ENCODE peak calls at places on chromosome 16, in six cellular contexts. One of them, this sample, is unnamed.
A peak's percentile ranks its signal among the peaks of the same experiment; 100 is the strongest.

GRCh38 chr16:77761204-77761603 is 27.2 kb upstream of the VAT1L start:
- DNase-seq in mesenchymal stem cell: no peak
- DNase-seq in H9: no peak
- DNase-seq in H1: no peak
- DNase-seq in IMR-90: no peak
- DNase-seq in trophoblast cell: no peak
- DNase-seq in this sample: no peak

GRCh38 chr16:68985855-68986254 is 119.6 kb upstream of the HAS3 start:
- DNase-seq in mesenchymal stem cell: peak; percentile 47
- DNase-seq in H9: no peak
- DNase-seq in H1: no peak
- DNase-seq in IMR-90: peak; percentile 94
- DNase-seq in trophoblast cell: no peak
- DNase-seq in this sample: no peak

GRCh38 chr16:16028311-16028999 is 79.0 kb downstream of the ABCC1 start:
- DNase-seq in mesenchymal stem cell: no peak
- DNase-seq in H9: no peak
- DNase-seq in H1: no peak
- DNase-seq in IMR-90: no peak
- DNase-seq in trophoblast cell: no peak
- DNase-seq in this sample: no peak

GRCh38 chr16:23160574-23160973 is 11.3 kb upstream of the USP31 start:
- DNase-seq in mesenchymal stem cell: no peak
- DNase-seq in H9: peak; percentile 46
- DNase-seq in H1: no peak
- DNase-seq in IMR-90: no peak
- DNase-seq in trophoblast cell: no peak
- DNase-seq in this sample: no peak

GRCh38 chr16:1708768-1709180 is 2.8 kb downstream of the MAPK8IP3 start:
- DNase-seq in mesenchymal stem cell: no peak
- DNase-seq in H9: no peak
- DNase-seq in H1: no peak
- DNase-seq in IMR-90: peak; percentile 86
- DNase-seq in trophoblast cell: peak; percentile 67
- DNase-seq in this sample: no peak

GRCh38 chr16:51085271-51085670 is 65.8 kb downstream of the SALL1 start:
- DNase-seq in mesenchymal stem cell: no peak
- DNase-seq in H9: no peak
- DNase-seq in H1: no peak
- DNase-seq in IMR-90: no peak
- DNase-seq in trophoblast cell: no peak
- DNase-seq in this sample: no peak

GRCh38 chr16:8889893-8890548 is 7.9 kb downstream of the LITAFD start:
- DNase-seq in mesenchymal stem cell: no peak
- DNase-seq in H9: no peak
- DNase-seq in H1: no peak
- DNase-seq in IMR-90: no peak
- DNase-seq in trophoblast cell: no peak
- DNase-seq in this sample: no peak

GRCh38 chr16:8251727-8252126 is 338.6 kb downstream of the TMEM114 start:
- DNase-seq in mesenchymal stem cell: no peak
- DNase-seq in H9: no peak
- DNase-seq in H1: no peak
- DNase-seq in IMR-90: no peak
- DNase-seq in trophoblast cell: no peak
- DNase-seq in this sample: no peak

GRCh38 chr16:72203401-72203800 is 31.4 kb upstream of the PMFBP1 start:
- DNase-seq in mesenchymal stem cell: peak; percentile 32
- DNase-seq in H9: no peak
- DNase-seq in H1: no peak
- DNase-seq in IMR-90: peak; percentile 4
- DNase-seq in trophoblast cell: peak; percentile 38
- DNase-seq in this sample: no peak

GRCh38 chr16:31052131-31052530 is 18.8 kb downstream of the STX4 start:
- DNase-seq in mesenchymal stem cell: peak; percentile 95
- DNase-seq in H9: no peak
- DNase-seq in H1: no peak
- DNase-seq in IMR-90: peak; percentile 97
- DNase-seq in trophoblast cell: peak; percentile 91
- DNase-seq in this sample: no peak

GRCh38 chr16:30077656-30078055 is 1.9 kb downstream of the PPP4C start:
- DNase-seq in mesenchymal stem cell: peak; percentile 68
- DNase-seq in H9: no peak
- DNase-seq in H1: no peak
- DNase-seq in IMR-90: peak; percentile 73
- DNase-seq in trophoblast cell: no peak
- DNase-seq in this sample: no peak

GRCh38 chr16:62869837-62870236 is 833.6 kb upstream of the CDH8 start:
- DNase-seq in mesenchymal stem cell: no peak
- DNase-seq in H9: no peak
- DNase-seq in H1: no peak
- DNase-seq in IMR-90: no peak
- DNase-seq in trophoblast cell: no peak
- DNase-seq in this sample: no peak

GRCh38 chr16:799948-800833 is at the start of gene GNG13:
- DNase-seq in mesenchymal stem cell: no peak
- DNase-seq in H9: peak; percentile 74
- DNase-seq in H1: peak; percentile 84
- DNase-seq in IMR-90: no peak
- DNase-seq in trophoblast cell: no peak
- DNase-seq in this sample: peak; percentile 37

GRCh38 chr16:66776457-66776856 is 24.9 kb downstream of the TERB1 start:
- DNase-seq in mesenchymal stem cell: no peak
- DNase-seq in H9: no peak
- DNase-seq in H1: no peak
- DNase-seq in IMR-90: no peak
- DNase-seq in trophoblast cell: no peak
- DNase-seq in this sample: no peak

GRCh38 chr16:19184823-19185509 is 16.9 kb downstream of the SYT17 start:
- DNase-seq in mesenchymal stem cell: no peak
- DNase-seq in H9: peak; percentile 49
- DNase-seq in H1: no peak
- DNase-seq in IMR-90: no peak
- DNase-seq in trophoblast cell: no peak
- DNase-seq in this sample: no peak

GRCh38 chr16:1548727-1549126 is 15.3 kb downstream of the TMEM204 start:
- DNase-seq in mesenchymal stem cell: no peak
- DNase-seq in H9: no peak
- DNase-seq in H1: no peak
- DNase-seq in IMR-90: no peak
- DNase-seq in trophoblast cell: no peak
- DNase-seq in this sample: no peak

GRCh38 chr16:65769776-65770438 is 596.6 kb upstream of the CDH5 start:
- DNase-seq in mesenchymal stem cell: no peak
- DNase-seq in H9: no peak
- DNase-seq in H1: no peak
- DNase-seq in IMR-90: peak; percentile 4
- DNase-seq in trophoblast cell: peak; percentile 70
- DNase-seq in this sample: no peak

GRCh38 chr16:11588321-11589244 is 1.9 kb upstream of the LITAF start:
- DNase-seq in mesenchymal stem cell: no peak
- DNase-seq in H9: no peak
- DNase-seq in H1: no peak
- DNase-seq in IMR-90: no peak
- DNase-seq in trophoblast cell: no peak
- DNase-seq in this sample: no peak

GRCh38 chr16:11587643-11588247 is 1.0 kb upstream of the LITAF start:
- DNase-seq in mesenchymal stem cell: no peak
- DNase-seq in H9: no peak
- DNase-seq in H1: no peak
- DNase-seq in IMR-90: no peak
- DNase-seq in trophoblast cell: no peak
- DNase-seq in this sample: no peak

GRCh38 chr16:11586375-11586855 is 304 bp downstream of the LITAF start:
- DNase-seq in mesenchymal stem cell: no peak
- DNase-seq in H9: no peak
- DNase-seq in H1: no peak
- DNase-seq in IMR-90: no peak
- DNase-seq in trophoblast cell: no peak
- DNase-seq in this sample: no peak

GRCh38 chr16:11585460-11586374 is 1.0 kb downstream of the LITAF start:
- DNase-seq in mesenchymal stem cell: peak; percentile 43
- DNase-seq in H9: no peak
- DNase-seq in H1: no peak
- DNase-seq in IMR-90: peak; percentile 33
- DNase-seq in trophoblast cell: peak; percentile 36
- DNase-seq in this sample: no peak

GRCh38 chr16:11586856-11587642 is at the start of gene LITAF:
- DNase-seq in mesenchymal stem cell: peak; percentile 64
- DNase-seq in H9: peak; percentile 61
- DNase-seq in H1: peak; percentile 79
- DNase-seq in IMR-90: peak; percentile 42
- DNase-seq in trophoblast cell: peak; percentile 55
- DNase-seq in this sample: peak; percentile 52
- H3K23ac ChIP-seq in mesenchymal stem cell: peak within 1 kb of the TSS; percentile 96
- H3K23ac ChIP-seq in H9: no peak within 1 kb of the TSS
- H3K23ac ChIP-seq in H1: no peak within 1 kb of the TSS
- H3K23ac ChIP-seq in IMR-90: peak within 1 kb of the TSS; percentile 86
- H3K23ac ChIP-seq in trophoblast cell: no peak within 1 kb of the TSS
- H3K23ac ChIP-seq in this sample: peak within 1 kb of the TSS; percentile 90

DNA sequence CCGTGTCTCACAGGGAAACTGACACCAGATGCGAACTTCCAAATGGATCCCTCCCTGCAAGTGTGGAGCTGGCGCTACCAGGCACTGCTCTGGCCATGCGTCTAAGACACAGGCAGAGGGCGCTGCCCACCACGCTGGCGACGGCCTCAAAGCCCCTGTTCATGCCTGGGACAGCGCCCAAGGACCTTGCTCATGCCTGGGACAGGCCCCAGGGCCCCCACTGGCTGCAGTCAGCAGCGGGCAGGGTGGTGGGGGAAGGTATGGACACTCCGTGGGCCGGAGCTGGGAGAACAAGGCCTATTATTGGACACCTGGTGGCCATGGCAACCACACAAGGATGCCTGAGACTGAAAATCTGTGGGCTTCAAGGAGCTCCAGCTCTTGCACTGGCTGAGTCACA is 8.8 kb downstream of the ZG16B start:
- DNase-seq in mesenchymal stem cell: peak; percentile 77
- DNase-seq in H9: peak; percentile 91
- DNase-seq in H1: peak; percentile 82
- DNase-seq in IMR-90: peak; percentile 89
- DNase-seq in trophoblast cell: peak; percentile 81
- DNase-seq in this sample: peak; percentile 56
- H2AFZ ChIP-seq in mesenchymal stem cell: peak overlapping the region; percentile 53
- H2AFZ ChIP-seq in H9: no peak overlapping the region
- H2AFZ ChIP-seq in H1: peak overlapping the region; percentile 43
- H2AFZ ChIP-seq in IMR-90: peak overlapping the region; percentile 92
- H2AFZ ChIP-seq in trophoblast cell: no peak overlapping the region
- H2AFZ ChIP-seq in this sample: peak overlapping the region; percentile 82

GRCh38 chr16:11671271-11671670 is 3.0 kb downstream of the SNN start:
- DNase-seq in mesenchymal stem cell: no peak
- DNase-seq in H9: no peak
- DNase-seq in H1: no peak
- DNase-seq in IMR-90: no peak
- DNase-seq in trophoblast cell: no peak
- DNase-seq in this sample: no peak

GRCh38 chr16:11670171-11671131 is 2.2 kb downstream of the SNN start:
- DNase-seq in mesenchymal stem cell: no peak
- DNase-seq in H9: no peak
- DNase-seq in H1: no peak
- DNase-seq in IMR-90: no peak
- DNase-seq in trophoblast cell: no peak
- DNase-seq in this sample: no peak

GRCh38 chr16:11667824-11668589 is at the start of gene SNN:
- DNase-seq in mesenchymal stem cell: peak; percentile 87
- DNase-seq in H9: peak; percentile 81
- DNase-seq in H1: peak; percentile 86
- DNase-seq in IMR-90: peak; percentile 72
- DNase-seq in trophoblast cell: peak; percentile 91
- DNase-seq in this sample: peak; percentile 85

GRCh38 chr16:11668590-11669379 is 530 bp downstream of the SNN start:
- DNase-seq in mesenchymal stem cell: no peak
- DNase-seq in H9: no peak
- DNase-seq in H1: peak; percentile 57
- DNase-seq in IMR-90: no peak
- DNase-seq in trophoblast cell: no peak
- DNase-seq in this sample: peak; percentile 45

DNA sequence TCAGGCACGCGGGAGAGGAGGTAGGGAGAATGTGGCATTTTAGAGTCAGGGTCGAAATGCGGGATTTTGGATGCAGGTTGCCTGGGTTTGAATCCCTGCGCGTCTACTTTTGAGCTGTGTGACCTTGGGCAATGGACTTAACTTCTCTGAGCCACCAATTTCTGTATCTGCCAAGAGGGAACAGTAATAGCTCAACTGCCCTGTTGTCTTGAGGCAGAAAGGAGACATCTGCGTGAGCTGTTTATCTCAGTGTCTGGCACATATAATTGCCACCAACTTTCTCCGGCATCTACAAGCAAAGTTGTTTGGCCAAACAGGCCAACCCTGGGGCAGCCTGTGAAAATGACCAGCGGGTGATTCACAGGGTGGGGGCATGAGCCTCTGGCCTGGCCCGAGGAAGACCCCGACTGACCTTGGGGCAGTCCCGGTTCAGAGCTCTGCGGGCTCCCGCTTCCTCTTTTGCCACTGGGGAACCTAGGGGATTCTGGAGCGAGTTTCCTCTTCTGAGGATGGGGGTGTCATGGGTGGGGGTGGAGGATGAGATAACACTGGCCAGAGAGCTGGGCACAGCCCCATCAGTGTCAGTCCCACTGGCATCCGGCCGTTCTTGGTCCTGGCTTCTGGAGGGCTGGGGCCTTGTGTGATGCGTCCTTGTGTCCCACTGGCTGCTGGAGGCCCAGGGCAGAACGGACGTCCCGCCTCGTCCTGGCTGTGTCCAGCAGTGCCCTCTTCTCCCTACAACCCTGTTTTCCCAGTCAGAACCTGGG is 1.3 kb downstream of the SNN start:
- DNase-seq in mesenchymal stem cell: peak; percentile 54
- DNase-seq in H9: no peak
- DNase-seq in H1: no peak
- DNase-seq in IMR-90: peak; percentile 16
- DNase-seq in trophoblast cell: peak; percentile 71
- DNase-seq in this sample: no peak
- H3K4ac ChIP-seq in mesenchymal stem cell: peak overlapping the region; percentile 27
- H3K4ac ChIP-seq in H9: no peak overlapping the region
- H3K4ac ChIP-seq in H1: no peak overlapping the region
- H3K4ac ChIP-seq in IMR-90: peak overlapping the region; percentile 26
- H3K4ac ChIP-seq in trophoblast cell: peak overlapping the region; percentile 87
- H3K4ac ChIP-seq in this sample: no peak overlapping the region

DNA sequence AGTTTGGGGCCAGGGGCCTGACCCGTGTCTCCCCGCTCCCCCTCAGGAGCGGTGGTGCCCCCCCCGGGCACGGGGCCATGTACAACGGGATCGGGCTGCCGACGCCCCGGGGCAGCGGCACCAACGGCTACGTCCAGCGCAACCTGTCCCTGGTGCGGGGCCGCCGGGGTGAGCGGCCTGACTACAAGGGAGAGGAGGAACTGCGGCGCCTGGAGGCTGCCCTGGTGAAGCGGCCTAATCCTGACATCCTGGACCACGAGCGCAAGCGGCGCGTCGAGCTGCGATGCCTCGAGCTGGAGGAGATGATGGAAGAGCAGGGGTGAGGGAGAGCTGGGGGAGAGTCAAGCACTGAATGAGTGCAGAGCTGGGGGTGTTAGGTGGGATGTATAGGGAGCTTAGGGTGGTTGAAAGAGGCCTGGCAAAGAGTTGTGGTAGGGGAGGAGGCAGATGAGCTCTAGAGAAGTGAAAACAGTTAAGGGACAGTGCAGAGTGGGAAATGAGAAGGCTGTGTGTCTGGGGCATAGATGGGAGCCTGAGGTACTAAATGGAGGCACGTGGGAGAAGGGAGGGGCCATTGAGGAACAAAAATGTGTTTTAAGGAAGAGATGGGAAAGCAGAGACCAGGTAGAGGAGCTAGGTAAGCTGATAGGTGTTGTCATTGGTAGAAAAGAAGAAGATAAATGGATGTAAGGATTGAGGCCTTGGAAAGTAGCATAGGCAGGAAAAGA is 4.0 kb downstream of the SRRM2 start:
- DNase-seq in mesenchymal stem cell: no peak
- DNase-seq in H9: no peak
- DNase-seq in H1: peak; percentile 43
- DNase-seq in IMR-90: no peak
- DNase-seq in trophoblast cell: no peak
- DNase-seq in this sample: no peak
- H3K23ac ChIP-seq in mesenchymal stem cell: no peak overlapping the region
- H3K23ac ChIP-seq in H9: no peak overlapping the region
- H3K23ac ChIP-seq in H1: no peak overlapping the region
- H3K23ac ChIP-seq in IMR-90: no peak overlapping the region
- H3K23ac ChIP-seq in trophoblast cell: no peak overlapping the region
- H3K23ac ChIP-seq in this sample: no peak overlapping the region

This sample was measured in neuronal stem cell.